ENCODE peak calls at places on chromosomes 16 and 17, in nine cellular contexts. P is esophagus muscularis mucosa; W is IMR-90; L is heart right ventricle; G is Peyer's patch; S is spleen; R is HAP-1; I is CD4-positive, CD25-positive, alpha-beta regulatory T cell; D is CD8-positive, alpha-beta memory T cell. Y is an unnamed sample. For H3K36me3, the result is how much of the 10 kb centered on the place peaks cover.

GRCh38 chr17:81911277-81911961 is at the start of gene PCYT2:
- DNase-seq in R (peak), S (peak), W (peak), I (peak), L (peak), P (peak), D (peak), G (peak), Y (peak)

GRCh38 chr16:27318399-27319256 is 4.9 kb downstream of the IL4R start:
- DNase-seq in L (no peak), W (peak), D (peak), I (peak), G (peak), R (no peak), P (no peak), S (peak), Y (peak)

GRCh38 chr17:79648181-79648831 is 37.5 kb upstream of the RBFOX3 start:
- DNase-seq in W (no peak), I (no peak), P (peak), S (no peak), L (no peak), G (peak), D (peak), R (no peak), Y (no peak)

GRCh38 chr17:77740481-77740880 is 218.0 kb upstream of the TNRC6C start:
- DNase-seq in L (no peak), I (no peak), R (no peak), P (no peak), S (peak), W (no peak), D (no peak), G (no peak), Y (no peak)

GRCh38 chr16:14502932-14503741 is 126.9 kb downstream of the PARN start:
- DNase-seq in I (no peak), L (no peak), G (no peak), D (no peak), W (peak), R (no peak), S (no peak), P (peak), Y (peak)

GRCh38 chr17:47995241-47995935 is 24.5 kb downstream of the CDK5RAP3 start:
- DNase-seq in D (no peak), W (no peak), R (peak), P (no peak), G (no peak), S (no peak), I (no peak), L (no peak), Y (no peak)

GRCh38 chr17:40315678-40316570 is 6.9 kb downstream of the RARA start:
- DNase-seq in P (no peak), S (no peak), R (no peak), L (no peak), D (no peak), G (peak), I (no peak), W (no peak), Y (no peak)

GRCh38 chr17:37305406-37305905 is 70.3 kb upstream of the C17orf78 start:
- DNase-seq in I (no peak), P (no peak), R (no peak), G (no peak), D (no peak), L (no peak), W (no peak), S (no peak), Y (no peak)

GRCh38 chr16:80324371-80324770 is 216.4 kb upstream of the DYNLRB2 start:
- DNase-seq in P (no peak), W (no peak), D (no peak), R (no peak), I (no peak), G (no peak), L (no peak), S (no peak), Y (no peak)

GRCh38 chr16:75230471-75231110 is 11.8 kb downstream of the CTRB1 start:
- DNase-seq in W (peak), L (no peak), D (no peak), R (no peak), S (no peak), G (no peak), I (no peak), P (no peak), Y (no peak)

GRCh38 chr16:54935411-54936085 is 4.9 kb downstream of the IRX5 start:
- DNase-seq in G (no peak), P (no peak), W (no peak), R (no peak), S (no peak), L (no peak), I (no peak), D (no peak), Y (no peak)

GRCh38 chr16:22232277-22233049 is 26.4 kb downstream of the EEF2K start:
- DNase-seq in D (no peak), P (no peak), G (peak), L (no peak), I (no peak), S (no peak), R (peak), W (peak), Y (no peak)

GRCh38 chr16:8788578-8789172 is 8.8 kb downstream of the TMEM186 start:
- DNase-seq in L (no peak), D (no peak), W (no peak), I (no peak), R (no peak), S (no peak), G (peak), P (no peak), Y (no peak)

GRCh38 chr17:71402661-71403141 is 718.1 kb upstream of the SOX9 start:
- DNase-seq in L (no peak), W (no peak), S (no peak), G (peak), D (no peak), R (no peak), I (no peak), P (no peak), Y (no peak)

GRCh38 chr17:34068506-34069035 is 186.5 kb upstream of the CCL2 start:
- DNase-seq in S (no peak), D (no peak), L (no peak), P (peak), W (no peak), G (no peak), R (no peak), I (no peak), Y (no peak)

GRCh38 chr17:68085751-68086445 is 50.4 kb downstream of the KPNA2 start:
- DNase-seq in I (no peak), L (no peak), G (peak), R (peak), D (no peak), W (no peak), P (no peak), S (no peak), Y (peak)

GRCh38 chr16:10266809-10267208 is 84.6 kb upstream of the GRIN2A start:
- DNase-seq in P (no peak), D (no peak), G (no peak), S (no peak), I (no peak), L (no peak), W (no peak), R (no peak), Y (peak)

GRCh38 chr17:5248821-5249479 is 14.3 kb upstream of the SCIMP start:
- DNase-seq in G (no peak), D (no peak), S (peak), L (no peak), P (no peak), I (no peak), W (no peak), R (no peak), Y (no peak)

GRCh38 chr16:61014869-61015268 is 1021.4 kb downstream of the CDH8 start:
- DNase-seq in D (no peak), S (no peak), R (peak), G (no peak), I (no peak), P (no peak), L (no peak), W (no peak), Y (no peak)

GRCh38 chr17:40498281-40499084 is 2.9 kb downstream of the TNS4 start:
- DNase-seq in L (no peak), P (no peak), W (no peak), G (no peak), S (no peak), D (no peak), I (no peak), R (peak), Y (no peak)

GRCh38 chr16:79042141-79042540 is 558.4 kb downstream of the MAF start:
- DNase-seq in R (no peak), D (no peak), G (no peak), P (no peak), I (no peak), L (no peak), S (no peak), W (no peak), Y (no peak)
- H3K36me3 ChIP-seq in R (under half), D (under half), G (under half), P (under half), I (under half), L (under half), S (under half), W (under half), Y (under half)

DNA sequence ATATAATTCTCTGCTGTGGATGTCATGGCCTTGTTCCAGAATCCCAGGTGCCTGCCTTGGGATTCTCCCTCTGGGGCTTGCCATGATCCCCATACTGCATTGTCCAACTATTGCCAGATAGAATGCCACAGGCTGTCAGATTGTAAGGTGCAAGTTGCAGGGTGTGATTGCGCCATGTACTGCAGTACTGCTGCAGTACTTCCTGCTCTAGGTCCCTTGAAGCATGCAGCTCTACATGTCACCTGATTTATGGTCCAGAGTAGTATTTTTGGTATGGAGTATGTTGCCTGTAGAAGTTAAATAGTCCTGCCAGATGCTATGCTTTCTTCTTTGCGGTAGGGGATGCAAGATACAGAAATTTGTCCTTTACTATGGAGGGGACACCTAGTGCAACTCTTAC is 7.0 kb upstream of the SLFN5 start:
- DNase-seq in S (no peak), P (no peak), D (no peak), W (no peak), R (no peak), L (no peak), I (no peak), G (no peak), Y (no peak)
- H3K36me3 ChIP-seq in S (under half), P (under half), D (under half), W (under half), R (under half), L (under half), I (under half), G (under half), Y (under half)

GRCh38 chr17:19663097-19663496 is 14.5 kb downstream of the ALDH3A2 start:
- DNase-seq in W (no peak), R (no peak), I (no peak), G (no peak), L (no peak), P (no peak), D (no peak), S (no peak), Y (no peak)
- H3K36me3 ChIP-seq in W (under half), R (under half), I (half or more), G (under half), L (half or more), P (half or more), D (under half), S (under half), Y (under half)

GRCh38 chr17:83135692-83136091 is 56.3 kb downstream of the METRNL start:
- DNase-seq in D (no peak), G (no peak), W (no peak), P (no peak), S (peak), L (no peak), I (no peak), R (no peak), Y (no peak)
- H3K36me3 ChIP-seq in D (under half), G (under half), W (under half), P (under half), S (under half), L (under half), I (under half), R (under half), Y (under half)

GRCh38 chr17:3835410-3836229 is 10.4 kb downstream of the NCBP3 start:
- DNase-seq in L (peak), S (no peak), P (no peak), D (no peak), G (no peak), R (no peak), W (no peak), I (no peak), Y (no peak)
- H3K36me3 ChIP-seq in L (half or more), S (under half), P (half or more), D (under half), G (under half), R (under half), W (under half), I (half or more), Y (under half)

GRCh38 chr16:35187665-35188225 is 1728.3 kb downstream of the TP53TG3F start:
- DNase-seq in I (no peak), L (no peak), W (no peak), G (peak), S (no peak), R (no peak), D (no peak), P (peak), Y (no peak)
- H3K36me3 ChIP-seq in I (under half), L (under half), W (under half), G (under half), S (under half), R (under half), D (under half), P (under half), Y (under half)

GRCh38 chr17:57245786-57246185 is 10.5 kb upstream of the MSI2 start:
- DNase-seq in D (no peak), W (no peak), S (no peak), P (no peak), I (no peak), R (no peak), G (no peak), L (no peak), Y (no peak)

GRCh38 chr17:57246257-57246656 is 10.1 kb upstream of the MSI2 start:
- DNase-seq in R (no peak), G (no peak), S (no peak), P (no peak), W (no peak), I (no peak), D (no peak), L (no peak), Y (no peak)

GRCh38 chr17:57247261-57247660 is 9.1 kb upstream of the MSI2 start:
- DNase-seq in R (no peak), W (no peak), L (no peak), G (no peak), P (peak), I (no peak), D (no peak), S (no peak), Y (no peak)

GRCh38 chr17:57243171-57243622 is 13.1 kb upstream of the MSI2 start:
- DNase-seq in I (peak), L (peak), R (peak), W (peak), D (peak), P (no peak), G (peak), S (peak), Y (peak)

GRCh38 chr17:57242148-57242547 is 14.2 kb upstream of the MSI2 start:
- DNase-seq in W (no peak), S (no peak), I (no peak), D (no peak), G (no peak), R (no peak), L (peak), P (no peak), Y (no peak)
- H3K36me3 ChIP-seq in W (under half), S (under half), I (under half), D (under half), G (under half), R (under half), L (under half), P (under half), Y (under half)

GRCh38 chr16:81921873-81922584 is 89.2 kb downstream of the SDR42E1 start:
- DNase-seq in D (no peak), R (no peak), W (no peak), L (no peak), P (no peak), S (no peak), G (peak), I (no peak), Y (no peak)

GRCh38 chr16:81918927-81919326 is 92.3 kb downstream of the SDR42E1 start:
- DNase-seq in P (no peak), I (no peak), L (no peak), R (no peak), S (no peak), D (no peak), G (no peak), W (no peak), Y (no peak)

GRCh38 chr16:81921415-81921814 is 89.9 kb downstream of the SDR42E1 start:
- DNase-seq in R (no peak), W (peak), P (no peak), I (no peak), S (no peak), D (no peak), L (no peak), G (peak), Y (no peak)

GRCh38 chr16:81923296-81923695 is 88.0 kb downstream of the SDR42E1 start:
- DNase-seq in I (no peak), P (no peak), W (no peak), G (peak), S (no peak), D (no peak), L (no peak), R (no peak), Y (no peak)

DNA sequence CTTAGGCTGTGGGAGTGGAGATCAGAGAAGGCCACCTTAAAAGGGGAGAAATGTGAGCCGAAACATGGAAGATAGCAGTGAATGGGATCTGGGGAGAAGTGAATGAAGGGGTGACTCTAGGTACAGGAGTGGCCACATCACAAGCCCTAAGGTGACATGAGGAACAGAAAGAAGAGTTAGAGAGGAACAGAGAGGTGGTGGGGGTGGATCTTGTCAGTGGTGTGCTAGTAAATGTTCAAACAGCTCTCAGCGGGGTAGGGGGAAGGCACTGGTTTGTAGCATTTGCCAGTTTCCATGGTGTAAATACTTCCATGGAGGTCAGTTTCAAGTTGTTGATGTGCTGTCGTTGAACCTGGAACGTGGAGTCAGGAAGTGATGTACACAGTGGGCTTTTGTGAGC is 90.8 kb downstream of the SDR42E1 start:
- DNase-seq in W (no peak), R (no peak), L (no peak), D (no peak), I (no peak), S (no peak), P (no peak), G (no peak), Y (no peak)
- H3K36me3 ChIP-seq in W (under half), R (under half), L (under half), D (under half), I (under half), S (half or more), P (under half), G (under half), Y (under half)

DNA sequence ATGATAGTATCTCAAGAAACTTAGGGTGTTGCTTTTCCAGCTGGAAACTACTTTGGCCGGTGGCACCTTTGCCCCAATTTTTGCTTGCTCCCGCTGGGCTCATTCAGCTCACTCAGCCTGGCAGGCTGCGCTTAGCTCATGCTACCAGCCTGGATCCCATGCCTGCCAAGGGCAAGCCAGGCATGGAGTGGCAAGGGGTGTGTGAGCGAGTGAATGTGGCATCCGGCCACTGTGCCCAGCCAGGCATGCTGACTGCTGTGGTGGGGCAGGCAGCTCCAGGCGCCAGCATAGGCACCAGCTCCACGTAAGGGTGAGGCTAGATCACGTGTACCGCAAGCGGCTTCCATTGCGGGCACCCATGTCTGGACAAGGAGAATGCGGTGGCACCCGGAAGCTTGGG is 9.4 kb downstream of the B3GNT9 start:
- DNase-seq in S (peak), G (no peak), D (no peak), W (no peak), I (no peak), L (no peak), P (no peak), R (no peak), Y (no peak)
- H3K36me3 ChIP-seq in S (half or more), G (under half), D (under half), W (half or more), I (half or more), L (half or more), P (half or more), R (half or more), Y (under half)

GRCh38 chr16:89139907-89140361 is 31.6 kb upstream of the CDH15 start:
- DNase-seq in L (no peak), G (no peak), I (no peak), P (no peak), R (no peak), S (peak), W (no peak), D (peak), Y (no peak)
- H3K36me3 ChIP-seq in L (half or more), G (under half), I (under half), P (half or more), R (under half), S (half or more), W (under half), D (under half), Y (under half)